ENCODE peak calls at places on chromosome 4, in nine cellular contexts. One of them, this sample, is unnamed.

GRCh38 chr4:92678292-92678691 is 374.5 kb downstream of the GRID2 start:
- DNase-seq in NCI-H1436: no peak
- DNase-seq in aorta: no peak
- DNase-seq in body of pancreas: no peak
- DNase-seq in NCI-H774: no peak
- DNase-seq in nucleus accumbens: no peak
- DNase-seq in fibroblast of mammary gland: no peak
- DNase-seq in breast epithelium: no peak
- DNase-seq in T-helper 9 cell: no peak
- DNase-seq in this sample: no peak

GRCh38 chr4:117324851-117325491 is 239.6 kb upstream of the TRAM1L1 start:
- DNase-seq in NCI-H1436: no peak
- DNase-seq in aorta: no peak
- DNase-seq in body of pancreas: no peak
- DNase-seq in NCI-H774: no peak
- DNase-seq in nucleus accumbens: no peak
- DNase-seq in fibroblast of mammary gland: peak; percentile 25
- DNase-seq in breast epithelium: no peak
- DNase-seq in T-helper 9 cell: no peak
- DNase-seq in this sample: no peak

GRCh38 chr4:7322166-7322991 is 112.4 kb downstream of the PSAPL1 start:
- DNase-seq in NCI-H1436: no peak
- DNase-seq in aorta: peak; percentile 34
- DNase-seq in body of pancreas: no peak
- DNase-seq in NCI-H774: no peak
- DNase-seq in nucleus accumbens: peak; percentile 34
- DNase-seq in fibroblast of mammary gland: no peak
- DNase-seq in breast epithelium: no peak
- DNase-seq in T-helper 9 cell: no peak
- DNase-seq in this sample: no peak

GRCh38 chr4:174764105-174764729 is 64.8 kb downstream of the GLRA3 start:
- DNase-seq in NCI-H1436: peak; percentile 33
- DNase-seq in aorta: no peak
- DNase-seq in body of pancreas: no peak
- DNase-seq in NCI-H774: no peak
- DNase-seq in nucleus accumbens: no peak
- DNase-seq in fibroblast of mammary gland: peak; percentile 59
- DNase-seq in breast epithelium: no peak
- DNase-seq in T-helper 9 cell: no peak
- DNase-seq in this sample: peak; percentile 37

GRCh38 chr4:83223781-83224180 is 60.8 kb downstream of the COQ2 start:
- DNase-seq in NCI-H1436: no peak
- DNase-seq in aorta: no peak
- DNase-seq in body of pancreas: no peak
- DNase-seq in NCI-H774: no peak
- DNase-seq in nucleus accumbens: no peak
- DNase-seq in fibroblast of mammary gland: no peak
- DNase-seq in breast epithelium: no peak
- DNase-seq in T-helper 9 cell: no peak
- DNase-seq in this sample: no peak

GRCh38 chr4:47469951-47470350 is 6.4 kb upstream of the COMMD8 start:
- DNase-seq in NCI-H1436: no peak
- DNase-seq in aorta: no peak
- DNase-seq in body of pancreas: no peak
- DNase-seq in NCI-H774: no peak
- DNase-seq in nucleus accumbens: no peak
- DNase-seq in fibroblast of mammary gland: no peak
- DNase-seq in breast epithelium: no peak
- DNase-seq in T-helper 9 cell: no peak
- DNase-seq in this sample: peak; percentile 74

GRCh38 chr4:76589402-76589801 is 154.4 kb downstream of the SHROOM3 start:
- DNase-seq in NCI-H1436: no peak
- DNase-seq in aorta: no peak
- DNase-seq in body of pancreas: peak; percentile 27
- DNase-seq in NCI-H774: no peak
- DNase-seq in nucleus accumbens: no peak
- DNase-seq in fibroblast of mammary gland: no peak
- DNase-seq in breast epithelium: no peak
- DNase-seq in T-helper 9 cell: no peak
- DNase-seq in this sample: peak; percentile 81

GRCh38 chr4:109472343-109472761 is 38.7 kb downstream of the SEC24B start:
- DNase-seq in NCI-H1436: no peak
- DNase-seq in aorta: no peak
- DNase-seq in body of pancreas: no peak
- DNase-seq in NCI-H774: no peak
- DNase-seq in nucleus accumbens: no peak
- DNase-seq in fibroblast of mammary gland: peak; percentile 68
- DNase-seq in breast epithelium: no peak
- DNase-seq in T-helper 9 cell: no peak
- DNase-seq in this sample: peak; percentile 69

GRCh38 chr4:10173754-10174749 is 57.5 kb upstream of the WDR1 start:
- DNase-seq in NCI-H1436: no peak
- DNase-seq in aorta: peak; percentile 72
- DNase-seq in body of pancreas: peak; percentile 78
- DNase-seq in NCI-H774: no peak
- DNase-seq in nucleus accumbens: no peak
- DNase-seq in fibroblast of mammary gland: no peak
- DNase-seq in breast epithelium: peak; percentile 24
- DNase-seq in T-helper 9 cell: no peak
- DNase-seq in this sample: no peak

GRCh38 chr4:3874525-3875110 is 108.4 kb downstream of the ADRA2C start:
- DNase-seq in NCI-H1436: no peak
- DNase-seq in aorta: no peak
- DNase-seq in body of pancreas: no peak
- DNase-seq in NCI-H774: no peak
- DNase-seq in nucleus accumbens: no peak
- DNase-seq in fibroblast of mammary gland: no peak
- DNase-seq in breast epithelium: no peak
- DNase-seq in T-helper 9 cell: no peak
- DNase-seq in this sample: no peak

GRCh38 chr4:145824469-145824868 is 114.2 kb downstream of the ZNF827 start:
- DNase-seq in NCI-H1436: no peak
- DNase-seq in aorta: no peak
- DNase-seq in body of pancreas: no peak
- DNase-seq in NCI-H774: no peak
- DNase-seq in nucleus accumbens: no peak
- DNase-seq in fibroblast of mammary gland: no peak
- DNase-seq in breast epithelium: no peak
- DNase-seq in T-helper 9 cell: no peak
- DNase-seq in this sample: no peak

GRCh38 chr4:22686156-22686555 is 6.6 kb upstream of the GBA3 start:
- DNase-seq in NCI-H1436: no peak
- DNase-seq in aorta: no peak
- DNase-seq in body of pancreas: no peak
- DNase-seq in NCI-H774: peak; percentile 41
- DNase-seq in nucleus accumbens: no peak
- DNase-seq in fibroblast of mammary gland: peak; percentile 1
- DNase-seq in breast epithelium: no peak
- DNase-seq in T-helper 9 cell: no peak
- DNase-seq in this sample: no peak

GRCh38 chr4:121147923-121148443 is 16.1 kb downstream of the TNIP3 start:
- DNase-seq in NCI-H1436: no peak
- DNase-seq in aorta: no peak
- DNase-seq in body of pancreas: no peak
- DNase-seq in NCI-H774: no peak
- DNase-seq in nucleus accumbens: no peak
- DNase-seq in fibroblast of mammary gland: peak; percentile 70
- DNase-seq in breast epithelium: no peak
- DNase-seq in T-helper 9 cell: no peak
- DNase-seq in this sample: peak; percentile 53

GRCh38 chr4:159292137-159292896 is 189.4 kb downstream of the RAPGEF2 start:
- DNase-seq in NCI-H1436: no peak
- DNase-seq in aorta: no peak
- DNase-seq in body of pancreas: no peak
- DNase-seq in NCI-H774: no peak
- DNase-seq in nucleus accumbens: no peak
- DNase-seq in fibroblast of mammary gland: no peak
- DNase-seq in breast epithelium: no peak
- DNase-seq in T-helper 9 cell: no peak
- DNase-seq in this sample: no peak

GRCh38 chr4:13627185-13627605 is 330 bp downstream of the BOD1L1 start:
- DNase-seq in NCI-H1436: no peak
- DNase-seq in aorta: peak; percentile 58
- DNase-seq in body of pancreas: peak; percentile 16
- DNase-seq in NCI-H774: no peak
- DNase-seq in nucleus accumbens: no peak
- DNase-seq in fibroblast of mammary gland: peak; percentile 13
- DNase-seq in breast epithelium: no peak
- DNase-seq in T-helper 9 cell: no peak
- DNase-seq in this sample: no peak

GRCh38 chr4:91502365-91502764 is 801.4 kb upstream of the GRID2 start:
- DNase-seq in NCI-H1436: peak; percentile 20
- DNase-seq in aorta: no peak
- DNase-seq in body of pancreas: no peak
- DNase-seq in NCI-H774: no peak
- DNase-seq in nucleus accumbens: no peak
- DNase-seq in fibroblast of mammary gland: no peak
- DNase-seq in breast epithelium: no peak
- DNase-seq in T-helper 9 cell: no peak
- DNase-seq in this sample: no peak

GRCh38 chr4:16026155-16026761 is 57.6 kb downstream of the PROM1 start:
- DNase-seq in NCI-H1436: peak; percentile 22
- DNase-seq in aorta: no peak
- DNase-seq in body of pancreas: peak; percentile 34
- DNase-seq in NCI-H774: peak; percentile 46
- DNase-seq in nucleus accumbens: no peak
- DNase-seq in fibroblast of mammary gland: peak; percentile 69
- DNase-seq in breast epithelium: no peak
- DNase-seq in T-helper 9 cell: no peak
- DNase-seq in this sample: peak; percentile 25

GRCh38 chr4:187887886-187888285 is 107.7 kb upstream of the ZFP42 start:
- DNase-seq in NCI-H1436: no peak
- DNase-seq in aorta: no peak
- DNase-seq in body of pancreas: no peak
- DNase-seq in NCI-H774: no peak
- DNase-seq in nucleus accumbens: no peak
- DNase-seq in fibroblast of mammary gland: no peak
- DNase-seq in breast epithelium: no peak
- DNase-seq in T-helper 9 cell: no peak
- DNase-seq in this sample: no peak

GRCh38 chr4:176238819-176239218 is 30.2 kb downstream of the ASB5 start:
- DNase-seq in NCI-H1436: no peak
- DNase-seq in aorta: no peak
- DNase-seq in body of pancreas: no peak
- DNase-seq in NCI-H774: no peak
- DNase-seq in nucleus accumbens: no peak
- DNase-seq in fibroblast of mammary gland: peak; percentile 9
- DNase-seq in breast epithelium: no peak
- DNase-seq in T-helper 9 cell: no peak
- DNase-seq in this sample: peak; percentile 7

GRCh38 chr4:141350122-141350904 is 129.6 kb downstream of the ZNF330 start:
- DNase-seq in NCI-H1436: no peak
- DNase-seq in aorta: no peak
- DNase-seq in body of pancreas: peak; percentile 89
- DNase-seq in NCI-H774: peak; percentile 0
- DNase-seq in nucleus accumbens: no peak
- DNase-seq in fibroblast of mammary gland: peak; percentile 80
- DNase-seq in breast epithelium: no peak
- DNase-seq in T-helper 9 cell: no peak
- DNase-seq in this sample: peak; percentile 84

GRCh38 chr4:48250343-48250742 is 19.3 kb downstream of the TEC start:
- DNase-seq in NCI-H1436: no peak
- DNase-seq in aorta: no peak
- DNase-seq in body of pancreas: no peak
- DNase-seq in NCI-H774: no peak
- DNase-seq in nucleus accumbens: no peak
- DNase-seq in fibroblast of mammary gland: no peak
- DNase-seq in breast epithelium: no peak
- DNase-seq in T-helper 9 cell: no peak
- DNase-seq in this sample: no peak

GRCh38 chr4:88989990-88990389 is 67.0 kb downstream of the FAM13A start:
- DNase-seq in NCI-H1436: no peak
- DNase-seq in aorta: no peak
- DNase-seq in body of pancreas: no peak
- DNase-seq in NCI-H774: no peak
- DNase-seq in nucleus accumbens: no peak
- DNase-seq in fibroblast of mammary gland: no peak
- DNase-seq in breast epithelium: no peak
- DNase-seq in T-helper 9 cell: no peak
- DNase-seq in this sample: no peak

GRCh38 chr4:91212140-91212681 is 1085.0 kb downstream of the CCSER1 start:
- DNase-seq in NCI-H1436: no peak
- DNase-seq in aorta: no peak
- DNase-seq in body of pancreas: no peak
- DNase-seq in NCI-H774: no peak
- DNase-seq in nucleus accumbens: no peak
- DNase-seq in fibroblast of mammary gland: no peak
- DNase-seq in breast epithelium: no peak
- DNase-seq in T-helper 9 cell: no peak
- DNase-seq in this sample: no peak

GRCh38 chr4:98522603-98523395 is 135.6 kb downstream of the TSPAN5 start:
- DNase-seq in NCI-H1436: no peak
- DNase-seq in aorta: no peak
- DNase-seq in body of pancreas: no peak
- DNase-seq in NCI-H774: no peak
- DNase-seq in nucleus accumbens: no peak
- DNase-seq in fibroblast of mammary gland: peak; percentile 90
- DNase-seq in breast epithelium: no peak
- DNase-seq in T-helper 9 cell: no peak
- DNase-seq in this sample: peak; percentile 89

GRCh38 chr4:5526070-5526831 is 182.1 kb downstream of the EVC2 start:
- DNase-seq in NCI-H1436: no peak
- DNase-seq in aorta: no peak
- DNase-seq in body of pancreas: no peak
- DNase-seq in NCI-H774: no peak
- DNase-seq in nucleus accumbens: no peak
- DNase-seq in fibroblast of mammary gland: no peak
- DNase-seq in breast epithelium: no peak
- DNase-seq in T-helper 9 cell: no peak
- DNase-seq in this sample: no peak

GRCh38 chr4:38071801-38072567 is 111.8 kb downstream of the PTTG2 start:
- DNase-seq in NCI-H1436: peak; percentile 16
- DNase-seq in aorta: no peak
- DNase-seq in body of pancreas: no peak
- DNase-seq in NCI-H774: no peak
- DNase-seq in nucleus accumbens: no peak
- DNase-seq in fibroblast of mammary gland: peak; percentile 64
- DNase-seq in breast epithelium: no peak
- DNase-seq in T-helper 9 cell: no peak
- DNase-seq in this sample: no peak

GRCh38 chr4:109432676-109433075 is 939 bp upstream of the SEC24B start:
- DNase-seq in NCI-H1436: no peak
- DNase-seq in aorta: no peak
- DNase-seq in body of pancreas: no peak
- DNase-seq in NCI-H774: no peak
- DNase-seq in nucleus accumbens: no peak
- DNase-seq in fibroblast of mammary gland: peak; percentile 74
- DNase-seq in breast epithelium: no peak
- DNase-seq in T-helper 9 cell: no peak
- DNase-seq in this sample: peak; percentile 76

GRCh38 chr4:134320048-134320447 is 118.5 kb upstream of the PABPC4L start:
- DNase-seq in NCI-H1436: no peak
- DNase-seq in aorta: no peak
- DNase-seq in body of pancreas: no peak
- DNase-seq in NCI-H774: no peak
- DNase-seq in nucleus accumbens: no peak
- DNase-seq in fibroblast of mammary gland: no peak
- DNase-seq in breast epithelium: no peak
- DNase-seq in T-helper 9 cell: no peak
- DNase-seq in this sample: peak; percentile 60

GRCh38 chr4:156888762-156889161 is 82.8 kb downstream of the PDGFC start:
- DNase-seq in NCI-H1436: no peak
- DNase-seq in aorta: no peak
- DNase-seq in body of pancreas: no peak
- DNase-seq in NCI-H774: no peak
- DNase-seq in nucleus accumbens: no peak
- DNase-seq in fibroblast of mammary gland: peak; percentile 86
- DNase-seq in breast epithelium: no peak
- DNase-seq in T-helper 9 cell: no peak
- DNase-seq in this sample: peak; percentile 83

This sample was measured in HFFc6.